ENCODE peak calls at places on chromosome 1, in ten cellular contexts. One of them, this sample, is unnamed.

GRCh38 chr1:181089017-181089776 is 697 bp downstream of the IER5 start:
- DNase-seq in fibroblast of the aortic adventitia: no peak
- DNase-seq in progenitor cell of endocrine pancreas: no peak
- DNase-seq in breast epithelium: no peak
- DNase-seq in cardiac fibroblast: no peak
- DNase-seq in hepatocyte: peak
- DNase-seq in AG04450: no peak
- DNase-seq in uterus: peak
- DNase-seq in endothelial cell: peak
- DNase-seq in nephron progenitor cell: peak
- DNase-seq in this sample: peak

GRCh38 chr1:59604191-59604590 is 210.6 kb upstream of the HOOK1 start:
- DNase-seq in fibroblast of the aortic adventitia: no peak
- DNase-seq in progenitor cell of endocrine pancreas: no peak
- DNase-seq in breast epithelium: no peak
- DNase-seq in cardiac fibroblast: no peak
- DNase-seq in hepatocyte: no peak
- DNase-seq in AG04450: no peak
- DNase-seq in uterus: no peak
- DNase-seq in endothelial cell: no peak
- DNase-seq in nephron progenitor cell: no peak
- DNase-seq in this sample: no peak

GRCh38 chr1:147072371-147073061 is 99.8 kb downstream of the PRKAB2 start:
- DNase-seq in fibroblast of the aortic adventitia: no peak
- DNase-seq in progenitor cell of endocrine pancreas: no peak
- DNase-seq in breast epithelium: no peak
- DNase-seq in cardiac fibroblast: no peak
- DNase-seq in hepatocyte: peak
- DNase-seq in AG04450: no peak
- DNase-seq in uterus: no peak
- DNase-seq in endothelial cell: peak
- DNase-seq in nephron progenitor cell: peak
- DNase-seq in this sample: no peak

GRCh38 chr1:208137144-208137682 is 107.0 kb downstream of the PLXNA2 start:
- DNase-seq in fibroblast of the aortic adventitia: peak
- DNase-seq in progenitor cell of endocrine pancreas: no peak
- DNase-seq in breast epithelium: no peak
- DNase-seq in cardiac fibroblast: peak
- DNase-seq in hepatocyte: no peak
- DNase-seq in AG04450: no peak
- DNase-seq in uterus: no peak
- DNase-seq in endothelial cell: no peak
- DNase-seq in nephron progenitor cell: no peak
- DNase-seq in this sample: no peak

GRCh38 chr1:76640092-76640491 is 227.2 kb upstream of the ST6GALNAC5 start:
- DNase-seq in fibroblast of the aortic adventitia: no peak
- DNase-seq in progenitor cell of endocrine pancreas: no peak
- DNase-seq in breast epithelium: no peak
- DNase-seq in cardiac fibroblast: no peak
- DNase-seq in hepatocyte: no peak
- DNase-seq in AG04450: no peak
- DNase-seq in uterus: no peak
- DNase-seq in endothelial cell: no peak
- DNase-seq in nephron progenitor cell: no peak
- DNase-seq in this sample: no peak

GRCh38 chr1:236147068-236147467 is 4.7 kb downstream of the GPR137B start:
- DNase-seq in fibroblast of the aortic adventitia: no peak
- DNase-seq in progenitor cell of endocrine pancreas: no peak
- DNase-seq in breast epithelium: no peak
- DNase-seq in cardiac fibroblast: no peak
- DNase-seq in hepatocyte: no peak
- DNase-seq in AG04450: no peak
- DNase-seq in uterus: no peak
- DNase-seq in endothelial cell: no peak
- DNase-seq in nephron progenitor cell: no peak
- DNase-seq in this sample: no peak

GRCh38 chr1:177020861-177021589 is 143.5 kb downstream of the ASTN1 start:
- DNase-seq in fibroblast of the aortic adventitia: no peak
- DNase-seq in progenitor cell of endocrine pancreas: no peak
- DNase-seq in breast epithelium: no peak
- DNase-seq in cardiac fibroblast: peak
- DNase-seq in hepatocyte: no peak
- DNase-seq in AG04450: no peak
- DNase-seq in uterus: no peak
- DNase-seq in endothelial cell: no peak
- DNase-seq in nephron progenitor cell: no peak
- DNase-seq in this sample: no peak

GRCh38 chr1:36761073-36761472 is 273.2 kb downstream of the GRIK3 start:
- DNase-seq in fibroblast of the aortic adventitia: no peak
- DNase-seq in progenitor cell of endocrine pancreas: no peak
- DNase-seq in breast epithelium: no peak
- DNase-seq in cardiac fibroblast: no peak
- DNase-seq in hepatocyte: no peak
- DNase-seq in AG04450: no peak
- DNase-seq in uterus: no peak
- DNase-seq in endothelial cell: no peak
- DNase-seq in nephron progenitor cell: no peak
- DNase-seq in this sample: no peak

GRCh38 chr1:171828794-171829193 is 12.5 kb upstream of the DNM3 start:
- DNase-seq in fibroblast of the aortic adventitia: no peak
- DNase-seq in progenitor cell of endocrine pancreas: no peak
- DNase-seq in breast epithelium: no peak
- DNase-seq in cardiac fibroblast: no peak
- DNase-seq in hepatocyte: no peak
- DNase-seq in AG04450: no peak
- DNase-seq in uterus: no peak
- DNase-seq in endothelial cell: no peak
- DNase-seq in nephron progenitor cell: no peak
- DNase-seq in this sample: no peak

GRCh38 chr1:221963742-221964141 is 221.9 kb upstream of the DUSP10 start:
- DNase-seq in fibroblast of the aortic adventitia: no peak
- DNase-seq in progenitor cell of endocrine pancreas: no peak
- DNase-seq in breast epithelium: no peak
- DNase-seq in cardiac fibroblast: no peak
- DNase-seq in hepatocyte: no peak
- DNase-seq in AG04450: no peak
- DNase-seq in uterus: no peak
- DNase-seq in endothelial cell: no peak
- DNase-seq in nephron progenitor cell: no peak
- DNase-seq in this sample: no peak

GRCh38 chr1:59422921-59423575 is 126.2 kb downstream of the FGGY start:
- DNase-seq in fibroblast of the aortic adventitia: peak
- DNase-seq in progenitor cell of endocrine pancreas: no peak
- DNase-seq in breast epithelium: peak
- DNase-seq in cardiac fibroblast: peak
- DNase-seq in hepatocyte: peak
- DNase-seq in AG04450: no peak
- DNase-seq in uterus: peak
- DNase-seq in endothelial cell: peak
- DNase-seq in nephron progenitor cell: no peak
- DNase-seq in this sample: no peak

GRCh38 chr1:113949007-113949406 is 19.9 kb downstream of the HIPK1 start:
- DNase-seq in fibroblast of the aortic adventitia: peak
- DNase-seq in progenitor cell of endocrine pancreas: no peak
- DNase-seq in breast epithelium: no peak
- DNase-seq in cardiac fibroblast: peak
- DNase-seq in hepatocyte: no peak
- DNase-seq in AG04450: no peak
- DNase-seq in uterus: peak
- DNase-seq in endothelial cell: no peak
- DNase-seq in nephron progenitor cell: no peak
- DNase-seq in this sample: no peak
- TF ChIP-seq CTCF in fibroblast of the aortic adventitia: peak
- TF ChIP-seq CTCF in progenitor cell of endocrine pancreas: peak
- TF ChIP-seq CTCF in breast epithelium: no peak
- TF ChIP-seq CTCF in cardiac fibroblast: peak
- TF ChIP-seq CTCF in hepatocyte: peak
- TF ChIP-seq CTCF in AG04450: peak
- TF ChIP-seq CTCF in uterus: no peak
- TF ChIP-seq CTCF in endothelial cell: peak
- TF ChIP-seq CTCF in nephron progenitor cell: peak
- TF ChIP-seq CTCF in this sample: peak

GRCh38 chr1:161117681-161118581 is at the start of the genes NIT1 and PFDN2:
- DNase-seq in fibroblast of the aortic adventitia: peak
- DNase-seq in progenitor cell of endocrine pancreas: peak
- DNase-seq in breast epithelium: peak
- DNase-seq in cardiac fibroblast: peak
- DNase-seq in hepatocyte: peak
- DNase-seq in AG04450: no peak
- DNase-seq in uterus: peak
- DNase-seq in endothelial cell: peak
- DNase-seq in nephron progenitor cell: peak
- DNase-seq in this sample: peak

GRCh38 chr1:161121042-161121441 is 3.1 kb downstream of the NIT1 start:
- DNase-seq in fibroblast of the aortic adventitia: no peak
- DNase-seq in progenitor cell of endocrine pancreas: no peak
- DNase-seq in breast epithelium: no peak
- DNase-seq in cardiac fibroblast: no peak
- DNase-seq in hepatocyte: no peak
- DNase-seq in AG04450: no peak
- DNase-seq in uterus: no peak
- DNase-seq in endothelial cell: no peak
- DNase-seq in nephron progenitor cell: no peak
- DNase-seq in this sample: no peak

GRCh38 chr1:161119017-161119378 is 1.1 kb downstream of the NIT1 start:
- DNase-seq in fibroblast of the aortic adventitia: peak
- DNase-seq in progenitor cell of endocrine pancreas: no peak
- DNase-seq in breast epithelium: no peak
- DNase-seq in cardiac fibroblast: peak
- DNase-seq in hepatocyte: peak
- DNase-seq in AG04450: no peak
- DNase-seq in uterus: no peak
- DNase-seq in endothelial cell: peak
- DNase-seq in nephron progenitor cell: no peak
- DNase-seq in this sample: no peak

GRCh38 chr1:161121838-161122237 is 3.9 kb downstream of the NIT1 start:
- DNase-seq in fibroblast of the aortic adventitia: no peak
- DNase-seq in progenitor cell of endocrine pancreas: no peak
- DNase-seq in breast epithelium: no peak
- DNase-seq in cardiac fibroblast: no peak
- DNase-seq in hepatocyte: no peak
- DNase-seq in AG04450: no peak
- DNase-seq in uterus: no peak
- DNase-seq in endothelial cell: no peak
- DNase-seq in nephron progenitor cell: no peak
- DNase-seq in this sample: no peak

GRCh38 chr1:161119379-161120061 is 1.6 kb downstream of the NIT1 start:
- DNase-seq in fibroblast of the aortic adventitia: peak
- DNase-seq in progenitor cell of endocrine pancreas: no peak
- DNase-seq in breast epithelium: no peak
- DNase-seq in cardiac fibroblast: peak
- DNase-seq in hepatocyte: peak
- DNase-seq in AG04450: no peak
- DNase-seq in uterus: no peak
- DNase-seq in endothelial cell: no peak
- DNase-seq in nephron progenitor cell: no peak
- DNase-seq in this sample: peak
- TF ChIP-seq CTCF in fibroblast of the aortic adventitia: peak
- TF ChIP-seq CTCF in progenitor cell of endocrine pancreas: peak
- TF ChIP-seq CTCF in breast epithelium: no peak
- TF ChIP-seq CTCF in cardiac fibroblast: peak
- TF ChIP-seq CTCF in hepatocyte: peak
- TF ChIP-seq CTCF in AG04450: peak
- TF ChIP-seq CTCF in uterus: no peak
- TF ChIP-seq CTCF in endothelial cell: peak
- TF ChIP-seq CTCF in nephron progenitor cell: peak
- TF ChIP-seq CTCF in this sample: peak

GRCh38 chr1:185695299-185695698 is 38.9 kb upstream of the HMCN1 start:
- DNase-seq in fibroblast of the aortic adventitia: no peak
- DNase-seq in progenitor cell of endocrine pancreas: no peak
- DNase-seq in breast epithelium: no peak
- DNase-seq in cardiac fibroblast: no peak
- DNase-seq in hepatocyte: no peak
- DNase-seq in AG04450: no peak
- DNase-seq in uterus: no peak
- DNase-seq in endothelial cell: no peak
- DNase-seq in nephron progenitor cell: no peak
- DNase-seq in this sample: no peak
- TF ChIP-seq CTCF in fibroblast of the aortic adventitia: peak
- TF ChIP-seq CTCF in progenitor cell of endocrine pancreas: no peak
- TF ChIP-seq CTCF in breast epithelium: no peak
- TF ChIP-seq CTCF in cardiac fibroblast: no peak
- TF ChIP-seq CTCF in hepatocyte: peak
- TF ChIP-seq CTCF in AG04450: no peak
- TF ChIP-seq CTCF in uterus: no peak
- TF ChIP-seq CTCF in endothelial cell: peak
- TF ChIP-seq CTCF in nephron progenitor cell: no peak
- TF ChIP-seq CTCF in this sample: peak

GRCh38 chr1:154809436-154810413 is 60.4 kb downstream of the KCNN3 start:
- DNase-seq in fibroblast of the aortic adventitia: peak
- DNase-seq in progenitor cell of endocrine pancreas: no peak
- DNase-seq in breast epithelium: no peak
- DNase-seq in cardiac fibroblast: peak
- DNase-seq in hepatocyte: no peak
- DNase-seq in AG04450: no peak
- DNase-seq in uterus: peak
- DNase-seq in endothelial cell: no peak
- DNase-seq in nephron progenitor cell: no peak
- DNase-seq in this sample: no peak

GRCh38 chr1:154808261-154808908 is 61.7 kb downstream of the KCNN3 start:
- DNase-seq in fibroblast of the aortic adventitia: no peak
- DNase-seq in progenitor cell of endocrine pancreas: no peak
- DNase-seq in breast epithelium: no peak
- DNase-seq in cardiac fibroblast: no peak
- DNase-seq in hepatocyte: no peak
- DNase-seq in AG04450: no peak
- DNase-seq in uterus: no peak
- DNase-seq in endothelial cell: no peak
- DNase-seq in nephron progenitor cell: no peak
- DNase-seq in this sample: no peak

GRCh38 chr1:154808909-154809262 is 61.2 kb downstream of the KCNN3 start:
- DNase-seq in fibroblast of the aortic adventitia: no peak
- DNase-seq in progenitor cell of endocrine pancreas: no peak
- DNase-seq in breast epithelium: no peak
- DNase-seq in cardiac fibroblast: no peak
- DNase-seq in hepatocyte: no peak
- DNase-seq in AG04450: no peak
- DNase-seq in uterus: no peak
- DNase-seq in endothelial cell: no peak
- DNase-seq in nephron progenitor cell: peak
- DNase-seq in this sample: no peak

GRCh38 chr1:154806333-154806732 is 63.7 kb downstream of the KCNN3 start:
- DNase-seq in fibroblast of the aortic adventitia: no peak
- DNase-seq in progenitor cell of endocrine pancreas: no peak
- DNase-seq in breast epithelium: no peak
- DNase-seq in cardiac fibroblast: no peak
- DNase-seq in hepatocyte: no peak
- DNase-seq in AG04450: no peak
- DNase-seq in uterus: no peak
- DNase-seq in endothelial cell: no peak
- DNase-seq in nephron progenitor cell: no peak
- DNase-seq in this sample: no peak

DNA sequence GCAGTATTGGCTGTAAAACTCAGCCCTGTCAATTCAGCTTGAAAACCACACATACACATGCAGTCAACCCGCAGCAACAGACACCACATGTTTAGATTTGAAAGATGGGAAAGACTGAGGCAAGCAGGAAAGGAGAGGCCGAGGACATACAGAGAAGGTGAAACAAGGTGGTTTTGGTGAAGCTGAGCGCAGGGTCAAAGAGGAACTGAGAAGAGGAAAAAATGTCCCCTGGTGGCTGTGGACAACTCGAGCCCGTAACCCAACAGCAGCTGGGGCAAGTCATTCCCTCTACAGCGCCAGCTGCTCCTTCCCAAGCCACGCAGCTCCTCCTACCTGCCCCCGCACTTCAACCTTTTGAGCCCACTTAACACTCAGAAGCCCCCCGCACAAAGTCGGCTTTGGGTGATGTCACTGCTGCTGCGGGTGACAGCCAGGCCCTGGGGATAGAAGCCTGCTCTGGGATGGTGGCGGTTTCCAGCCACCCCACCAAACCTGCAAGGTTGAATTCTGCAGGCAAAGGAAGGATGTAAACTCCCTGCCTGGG is 63.0 kb downstream of the KCNN3 start:
- DNase-seq in fibroblast of the aortic adventitia: no peak
- DNase-seq in progenitor cell of endocrine pancreas: no peak
- DNase-seq in breast epithelium: no peak
- DNase-seq in cardiac fibroblast: no peak
- DNase-seq in hepatocyte: no peak
- DNase-seq in AG04450: no peak
- DNase-seq in uterus: no peak
- DNase-seq in endothelial cell: no peak
- DNase-seq in nephron progenitor cell: no peak
- DNase-seq in this sample: no peak
- TF ChIP-seq CTCF in fibroblast of the aortic adventitia: no peak
- TF ChIP-seq CTCF in progenitor cell of endocrine pancreas: no peak
- TF ChIP-seq CTCF in breast epithelium: no peak
- TF ChIP-seq CTCF in cardiac fibroblast: no peak
- TF ChIP-seq CTCF in hepatocyte: no peak
- TF ChIP-seq CTCF in AG04450: no peak
- TF ChIP-seq CTCF in uterus: no peak
- TF ChIP-seq CTCF in endothelial cell: no peak
- TF ChIP-seq CTCF in nephron progenitor cell: no peak
- TF ChIP-seq CTCF in this sample: no peak